ENCODE peak calls at places on chromosomes 1 and 21, in nine cellular contexts. One of them, this sample, is unnamed.

GRCh38 chr1:110482662-110483307 is 31.8 kb downstream of the PROK1 start:
- DNase-seq in lower lobe of right lung: peak; percentile 77
- DNase-seq in left lung: peak; percentile 73
- DNase-seq in IMR-90: no peak
- DNase-seq in uterus: no peak
- DNase-seq in OCI-LY7: no peak
- DNase-seq in naive thymus-derived CD4-positive, alpha-beta T cell: no peak
- DNase-seq in right lobe of liver: no peak
- DNase-seq in cardiac muscle cell: peak; percentile 16
- DNase-seq in this sample: peak; percentile 81

GRCh38 chr1:217272385-217272784 is 358.5 kb downstream of the GPATCH2 start:
- DNase-seq in lower lobe of right lung: no peak
- DNase-seq in left lung: no peak
- DNase-seq in IMR-90: peak; percentile 84
- DNase-seq in uterus: no peak
- DNase-seq in OCI-LY7: no peak
- DNase-seq in naive thymus-derived CD4-positive, alpha-beta T cell: no peak
- DNase-seq in right lobe of liver: no peak
- DNase-seq in cardiac muscle cell: peak; percentile 85
- DNase-seq in this sample: no peak

GRCh38 chr21:42744520-42745445 is 91.4 kb downstream of the PDE9A start:
- DNase-seq in lower lobe of right lung: no peak
- DNase-seq in left lung: peak; percentile 27
- DNase-seq in IMR-90: no peak
- DNase-seq in uterus: no peak
- DNase-seq in OCI-LY7: no peak
- DNase-seq in naive thymus-derived CD4-positive, alpha-beta T cell: no peak
- DNase-seq in right lobe of liver: no peak
- DNase-seq in cardiac muscle cell: no peak
- DNase-seq in this sample: peak; percentile 54

GRCh38 chr1:225658041-225658440 is 5.1 kb upstream of the ENAH start:
- DNase-seq in lower lobe of right lung: no peak
- DNase-seq in left lung: no peak
- DNase-seq in IMR-90: peak; percentile 56
- DNase-seq in uterus: no peak
- DNase-seq in OCI-LY7: no peak
- DNase-seq in naive thymus-derived CD4-positive, alpha-beta T cell: no peak
- DNase-seq in right lobe of liver: no peak
- DNase-seq in cardiac muscle cell: no peak
- DNase-seq in this sample: no peak

GRCh38 chr1:8358897-8359616 is 41.1 kb downstream of the SLC45A1 start:
- DNase-seq in lower lobe of right lung: no peak
- DNase-seq in left lung: no peak
- DNase-seq in IMR-90: no peak
- DNase-seq in uterus: no peak
- DNase-seq in OCI-LY7: no peak
- DNase-seq in naive thymus-derived CD4-positive, alpha-beta T cell: no peak
- DNase-seq in right lobe of liver: peak; percentile 47
- DNase-seq in cardiac muscle cell: no peak
- DNase-seq in this sample: no peak

GRCh38 chr1:160205242-160205973 is at the start of gene PEA15:
- DNase-seq in lower lobe of right lung: peak; percentile 79
- DNase-seq in left lung: peak; percentile 75
- DNase-seq in IMR-90: peak; percentile 35
- DNase-seq in uterus: peak; percentile 76
- DNase-seq in OCI-LY7: peak; percentile 77
- DNase-seq in naive thymus-derived CD4-positive, alpha-beta T cell: peak; percentile 45
- DNase-seq in right lobe of liver: peak; percentile 79
- DNase-seq in cardiac muscle cell: peak; percentile 80
- DNase-seq in this sample: peak; percentile 90

GRCh38 chr21:32742470-32742869 is 14.7 kb upstream of the SYNJ1 start:
- DNase-seq in lower lobe of right lung: no peak
- DNase-seq in left lung: no peak
- DNase-seq in IMR-90: no peak
- DNase-seq in uterus: no peak
- DNase-seq in OCI-LY7: no peak
- DNase-seq in naive thymus-derived CD4-positive, alpha-beta T cell: no peak
- DNase-seq in right lobe of liver: no peak
- DNase-seq in cardiac muscle cell: no peak
- DNase-seq in this sample: no peak

GRCh38 chr1:64161347-64162080 is 41.9 kb upstream of the UBE2U start:
- DNase-seq in lower lobe of right lung: no peak
- DNase-seq in left lung: no peak
- DNase-seq in IMR-90: peak; percentile 71
- DNase-seq in uterus: no peak
- DNase-seq in OCI-LY7: no peak
- DNase-seq in naive thymus-derived CD4-positive, alpha-beta T cell: no peak
- DNase-seq in right lobe of liver: no peak
- DNase-seq in cardiac muscle cell: peak; percentile 73
- DNase-seq in this sample: no peak

GRCh38 chr1:174883361-174883760 is 116.4 kb upstream of the CACYBP start:
- DNase-seq in lower lobe of right lung: no peak
- DNase-seq in left lung: no peak
- DNase-seq in IMR-90: peak; percentile 46
- DNase-seq in uterus: no peak
- DNase-seq in OCI-LY7: no peak
- DNase-seq in naive thymus-derived CD4-positive, alpha-beta T cell: peak; percentile 27
- DNase-seq in right lobe of liver: no peak
- DNase-seq in cardiac muscle cell: peak; percentile 52
- DNase-seq in this sample: no peak

GRCh38 chr1:218674280-218674773 is 329.2 kb downstream of the TGFB2 start:
- DNase-seq in lower lobe of right lung: peak; percentile 48
- DNase-seq in left lung: peak; percentile 42
- DNase-seq in IMR-90: peak; percentile 83
- DNase-seq in uterus: no peak
- DNase-seq in OCI-LY7: no peak
- DNase-seq in naive thymus-derived CD4-positive, alpha-beta T cell: no peak
- DNase-seq in right lobe of liver: no peak
- DNase-seq in cardiac muscle cell: peak; percentile 91
- DNase-seq in this sample: peak; percentile 63

GRCh38 chr1:3795453-3796214 is 664 bp downstream of the LRRC47 start:
- DNase-seq in lower lobe of right lung: peak; percentile 48
- DNase-seq in left lung: no peak
- DNase-seq in IMR-90: no peak
- DNase-seq in uterus: no peak
- DNase-seq in OCI-LY7: peak; percentile 31
- DNase-seq in naive thymus-derived CD4-positive, alpha-beta T cell: no peak
- DNase-seq in right lobe of liver: peak; percentile 54
- DNase-seq in cardiac muscle cell: no peak
- DNase-seq in this sample: no peak

GRCh38 chr1:70719164-70719563 is 308.1 kb downstream of the CTH start:
- DNase-seq in lower lobe of right lung: no peak
- DNase-seq in left lung: no peak
- DNase-seq in IMR-90: no peak
- DNase-seq in uterus: no peak
- DNase-seq in OCI-LY7: no peak
- DNase-seq in naive thymus-derived CD4-positive, alpha-beta T cell: no peak
- DNase-seq in right lobe of liver: no peak
- DNase-seq in cardiac muscle cell: no peak
- DNase-seq in this sample: no peak

GRCh38 chr1:19149736-19150135 is 60.3 kb downstream of the UBR4 start:
- DNase-seq in lower lobe of right lung: no peak
- DNase-seq in left lung: no peak
- DNase-seq in IMR-90: no peak
- DNase-seq in uterus: no peak
- DNase-seq in OCI-LY7: no peak
- DNase-seq in naive thymus-derived CD4-positive, alpha-beta T cell: no peak
- DNase-seq in right lobe of liver: no peak
- DNase-seq in cardiac muscle cell: no peak
- DNase-seq in this sample: no peak

GRCh38 chr1:143680304-143680703 is 291.5 kb downstream of the FAM72C start:
- DNase-seq in lower lobe of right lung: no peak
- DNase-seq in left lung: no peak
- DNase-seq in IMR-90: no peak
- DNase-seq in uterus: no peak
- DNase-seq in OCI-LY7: no peak
- DNase-seq in naive thymus-derived CD4-positive, alpha-beta T cell: no peak
- DNase-seq in right lobe of liver: no peak
- DNase-seq in cardiac muscle cell: no peak
- DNase-seq in this sample: no peak

GRCh38 chr1:153305682-153306081 is 7.1 kb downstream of the PGLYRP3 start:
- DNase-seq in lower lobe of right lung: no peak
- DNase-seq in left lung: no peak
- DNase-seq in IMR-90: no peak
- DNase-seq in uterus: no peak
- DNase-seq in OCI-LY7: no peak
- DNase-seq in naive thymus-derived CD4-positive, alpha-beta T cell: no peak
- DNase-seq in right lobe of liver: no peak
- DNase-seq in cardiac muscle cell: no peak
- DNase-seq in this sample: no peak

GRCh38 chr1:110785612-110786011 is 87.3 kb upstream of the CD53 start:
- DNase-seq in lower lobe of right lung: no peak
- DNase-seq in left lung: no peak
- DNase-seq in IMR-90: no peak
- DNase-seq in uterus: no peak
- DNase-seq in OCI-LY7: no peak
- DNase-seq in naive thymus-derived CD4-positive, alpha-beta T cell: no peak
- DNase-seq in right lobe of liver: no peak
- DNase-seq in cardiac muscle cell: no peak
- DNase-seq in this sample: no peak

GRCh38 chr1:207810606-207811295 is 58.9 kb downstream of the CD46 start:
- DNase-seq in lower lobe of right lung: no peak
- DNase-seq in left lung: no peak
- DNase-seq in IMR-90: no peak
- DNase-seq in uterus: no peak
- DNase-seq in OCI-LY7: no peak
- DNase-seq in naive thymus-derived CD4-positive, alpha-beta T cell: no peak
- DNase-seq in right lobe of liver: no peak
- DNase-seq in cardiac muscle cell: no peak
- DNase-seq in this sample: no peak

GRCh38 chr1:207812778-207813512 is 61.1 kb downstream of the CD46 start:
- DNase-seq in lower lobe of right lung: no peak
- DNase-seq in left lung: no peak
- DNase-seq in IMR-90: no peak
- DNase-seq in uterus: no peak
- DNase-seq in OCI-LY7: no peak
- DNase-seq in naive thymus-derived CD4-positive, alpha-beta T cell: no peak
- DNase-seq in right lobe of liver: no peak
- DNase-seq in cardiac muscle cell: no peak
- DNase-seq in this sample: no peak

GRCh38 chr1:207810173-207810572 is 58.3 kb downstream of the CD46 start:
- DNase-seq in lower lobe of right lung: no peak
- DNase-seq in left lung: no peak
- DNase-seq in IMR-90: peak; percentile 77
- DNase-seq in uterus: no peak
- DNase-seq in OCI-LY7: no peak
- DNase-seq in naive thymus-derived CD4-positive, alpha-beta T cell: no peak
- DNase-seq in right lobe of liver: no peak
- DNase-seq in cardiac muscle cell: peak; percentile 44
- DNase-seq in this sample: no peak

GRCh38 chr1:207811920-207812720 is 60.3 kb downstream of the CD46 start:
- DNase-seq in lower lobe of right lung: peak; percentile 81
- DNase-seq in left lung: peak; percentile 76
- DNase-seq in IMR-90: peak; percentile 32
- DNase-seq in uterus: no peak
- DNase-seq in OCI-LY7: no peak
- DNase-seq in naive thymus-derived CD4-positive, alpha-beta T cell: no peak
- DNase-seq in right lobe of liver: peak; percentile 96
- DNase-seq in cardiac muscle cell: peak; percentile 30
- DNase-seq in this sample: peak; percentile 84

GRCh38 chr1:207811319-207811718 is 59.5 kb downstream of the CD46 start:
- DNase-seq in lower lobe of right lung: no peak
- DNase-seq in left lung: no peak
- DNase-seq in IMR-90: no peak
- DNase-seq in uterus: no peak
- DNase-seq in OCI-LY7: no peak
- DNase-seq in naive thymus-derived CD4-positive, alpha-beta T cell: no peak
- DNase-seq in right lobe of liver: no peak
- DNase-seq in cardiac muscle cell: no peak
- DNase-seq in this sample: no peak
- H3K4me1 ChIP-seq in lower lobe of right lung: peaks cover 100% of the 10 kb centered on the region
- H3K4me1 ChIP-seq in left lung: peaks cover 30% of the 10 kb centered on the region
- H3K4me1 ChIP-seq in IMR-90: peaks cover 14% of the 10 kb centered on the region
- H3K4me1 ChIP-seq in uterus: peaks cover 31% of the 10 kb centered on the region
- H3K4me1 ChIP-seq in OCI-LY7: peaks cover 21% of the 10 kb centered on the region
- H3K4me1 ChIP-seq in naive thymus-derived CD4-positive, alpha-beta T cell: peaks cover 34% of the 10 kb centered on the region
- H3K4me1 ChIP-seq in right lobe of liver: peaks cover 97% of the 10 kb centered on the region
- H3K4me1 ChIP-seq in cardiac muscle cell: peaks cover 7% of the 10 kb centered on the region
- H3K4me1 ChIP-seq in this sample: peaks cover 100% of the 10 kb centered on the region

GRCh38 chr1:13781907-13782633 is 82.1 kb downstream of the PRDM2 start:
- DNase-seq in lower lobe of right lung: no peak
- DNase-seq in left lung: no peak
- DNase-seq in IMR-90: peak; percentile 86
- DNase-seq in uterus: no peak
- DNase-seq in OCI-LY7: no peak
- DNase-seq in naive thymus-derived CD4-positive, alpha-beta T cell: no peak
- DNase-seq in right lobe of liver: no peak
- DNase-seq in cardiac muscle cell: peak; percentile 71
- DNase-seq in this sample: no peak
- H3K4me3 ChIP-seq in lower lobe of right lung: peak overlapping the region; percentile 32
- H3K4me3 ChIP-seq in left lung: no peak overlapping the region
- H3K4me3 ChIP-seq in IMR-90: no peak overlapping the region
- H3K4me3 ChIP-seq in uterus: no peak overlapping the region
- H3K4me3 ChIP-seq in OCI-LY7: no peak overlapping the region
- H3K4me3 ChIP-seq in naive thymus-derived CD4-positive, alpha-beta T cell: no peak overlapping the region
- H3K4me3 ChIP-seq in right lobe of liver: no peak overlapping the region
- H3K4me3 ChIP-seq in cardiac muscle cell: no peak overlapping the region
- H3K4me3 ChIP-seq in this sample: peak overlapping the region; percentile 3

GRCh38 chr1:42822833-42823392 is 5.7 kb upstream of the SVBP start:
- DNase-seq in lower lobe of right lung: no peak
- DNase-seq in left lung: no peak
- DNase-seq in IMR-90: peak; percentile 39
- DNase-seq in uterus: no peak
- DNase-seq in OCI-LY7: no peak
- DNase-seq in naive thymus-derived CD4-positive, alpha-beta T cell: no peak
- DNase-seq in right lobe of liver: no peak
- DNase-seq in cardiac muscle cell: peak; percentile 69
- DNase-seq in this sample: no peak
- H3K27ac ChIP-seq in lower lobe of right lung: no peak overlapping the region
- H3K27ac ChIP-seq in left lung: no peak overlapping the region
- H3K27ac ChIP-seq in IMR-90: no peak overlapping the region
- H3K27ac ChIP-seq in uterus: no peak overlapping the region
- H3K27ac ChIP-seq in OCI-LY7: no peak overlapping the region
- H3K27ac ChIP-seq in naive thymus-derived CD4-positive, alpha-beta T cell: no peak overlapping the region
- H3K27ac ChIP-seq in right lobe of liver: peak overlapping the region; percentile 82
- H3K27ac ChIP-seq in cardiac muscle cell: no peak overlapping the region
- H3K27ac ChIP-seq in this sample: no peak overlapping the region

GRCh38 chr1:90045853-90046563 is 51.1 kb downstream of the ZNF326 start:
- DNase-seq in lower lobe of right lung: no peak
- DNase-seq in left lung: no peak
- DNase-seq in IMR-90: peak; percentile 21
- DNase-seq in uterus: no peak
- DNase-seq in OCI-LY7: peak; percentile 29
- DNase-seq in naive thymus-derived CD4-positive, alpha-beta T cell: peak; percentile 3
- DNase-seq in right lobe of liver: no peak
- DNase-seq in cardiac muscle cell: peak; percentile 29
- DNase-seq in this sample: no peak
- H3K4me1 ChIP-seq in lower lobe of right lung: no peaks in the 10 kb centered on the region
- H3K4me1 ChIP-seq in left lung: no peaks in the 10 kb centered on the region
- H3K4me1 ChIP-seq in IMR-90: no peaks in the 10 kb centered on the region
- H3K4me1 ChIP-seq in uterus: no peaks in the 10 kb centered on the region
- H3K4me1 ChIP-seq in OCI-LY7: no peaks in the 10 kb centered on the region
- H3K4me1 ChIP-seq in naive thymus-derived CD4-positive, alpha-beta T cell: no peaks in the 10 kb centered on the region
- H3K4me1 ChIP-seq in right lobe of liver: peaks cover 18% of the 10 kb centered on the region
- H3K4me1 ChIP-seq in cardiac muscle cell: no peaks in the 10 kb centered on the region
- H3K4me1 ChIP-seq in this sample: no peaks in the 10 kb centered on the region

This sample was measured in upper lobe of right lung.